ENCODE peak calls at places on chromosomes 4 and X, in seven cellular contexts. One of them, this sample, is unnamed.

GRCh38 chrX:20514358-20514757 is 247.6 kb upstream of the RPS6KA3 start:
- DNase-seq in stomach: no peak
- DNase-seq in GM04504: peak
- DNase-seq in D341Med: no peak
- DNase-seq in pancreas: no peak
- DNase-seq in cardiac fibroblast: peak
- DNase-seq in 8988T: no peak
- DNase-seq in this sample: peak

GRCh38 chr4:123260429-123261052 is 136.1 kb upstream of the SPRY1 start:
- DNase-seq in 8988T: no peak
- DNase-seq in cardiac fibroblast: no peak
- DNase-seq in D341Med: no peak
- DNase-seq in stomach: no peak
- DNase-seq in GM04504: no peak
- DNase-seq in pancreas: no peak
- DNase-seq in this sample: no peak

GRCh38 chr4:8525383-8526120 is 54.6 kb upstream of the GPR78 start:
- DNase-seq in pancreas: peak
- DNase-seq in GM04504: no peak
- DNase-seq in 8988T: no peak
- DNase-seq in cardiac fibroblast: no peak
- DNase-seq in stomach: no peak
- DNase-seq in D341Med: no peak
- DNase-seq in this sample: peak

GRCh38 chr4:35963969-35964515 is 280.3 kb downstream of the ARAP2 start:
- DNase-seq in 8988T: no peak
- DNase-seq in GM04504: no peak
- DNase-seq in stomach: no peak
- DNase-seq in D341Med: no peak
- DNase-seq in pancreas: no peak
- DNase-seq in cardiac fibroblast: peak
- DNase-seq in this sample: peak

GRCh38 chrX:134999469-134999868 is 8.7 kb downstream of the SMIM10 start:
- DNase-seq in GM04504: no peak
- DNase-seq in pancreas: no peak
- DNase-seq in cardiac fibroblast: peak
- DNase-seq in stomach: no peak
- DNase-seq in D341Med: peak
- DNase-seq in 8988T: no peak
- DNase-seq in this sample: peak

GRCh38 chr4:104395219-104395618 is 99.5 kb downstream of the CXXC4 start:
- DNase-seq in 8988T: no peak
- DNase-seq in D341Med: peak
- DNase-seq in GM04504: no peak
- DNase-seq in stomach: no peak
- DNase-seq in cardiac fibroblast: no peak
- DNase-seq in pancreas: no peak
- DNase-seq in this sample: no peak

GRCh38 chr4:123744664-123745290 is 348.2 kb downstream of the SPRY1 start:
- DNase-seq in cardiac fibroblast: peak
- DNase-seq in 8988T: no peak
- DNase-seq in GM04504: no peak
- DNase-seq in pancreas: no peak
- DNase-seq in stomach: no peak
- DNase-seq in D341Med: no peak
- DNase-seq in this sample: peak

GRCh38 chr4:4864443-4864939 is 5.0 kb downstream of the MSX1 start:
- DNase-seq in 8988T: no peak
- DNase-seq in cardiac fibroblast: no peak
- DNase-seq in stomach: no peak
- DNase-seq in D341Med: peak
- DNase-seq in pancreas: no peak
- DNase-seq in GM04504: no peak
- DNase-seq in this sample: no peak

GRCh38 chrX:3256868-3257267 is 89.6 kb downstream of the MXRA5 start:
- DNase-seq in 8988T: no peak
- DNase-seq in GM04504: no peak
- DNase-seq in cardiac fibroblast: no peak
- DNase-seq in pancreas: no peak
- DNase-seq in D341Med: no peak
- DNase-seq in stomach: no peak
- DNase-seq in this sample: no peak

GRCh38 chrX:54495814-54496516 is at the start of gene FGD1:
- DNase-seq in 8988T: peak
- DNase-seq in stomach: peak
- DNase-seq in cardiac fibroblast: peak
- DNase-seq in pancreas: peak
- DNase-seq in D341Med: peak
- DNase-seq in GM04504: no peak
- DNase-seq in this sample: peak

GRCh38 chrX:120823554-120823953 is 52.1 kb downstream of the CT47B1 start:
- DNase-seq in 8988T: no peak
- DNase-seq in D341Med: no peak
- DNase-seq in cardiac fibroblast: peak
- DNase-seq in GM04504: no peak
- DNase-seq in pancreas: no peak
- DNase-seq in stomach: no peak
- DNase-seq in this sample: no peak

GRCh38 chrX:41666251-41666650 is 22.5 kb upstream of the GPR34 start:
- DNase-seq in stomach: no peak
- DNase-seq in pancreas: no peak
- DNase-seq in cardiac fibroblast: peak
- DNase-seq in 8988T: no peak
- DNase-seq in D341Med: no peak
- DNase-seq in GM04504: no peak
- DNase-seq in this sample: peak

GRCh38 chrX:2266445-2267349 is 234.1 kb downstream of the DHRSX start:
- DNase-seq in cardiac fibroblast: no peak
- DNase-seq in pancreas: no peak
- DNase-seq in stomach: no peak
- DNase-seq in D341Med: peak
- DNase-seq in 8988T: no peak
- DNase-seq in GM04504: no peak
- DNase-seq in this sample: no peak

GRCh38 chrX:123685273-123685672 is 47.6 kb downstream of the THOC2 start:
- DNase-seq in stomach: no peak
- DNase-seq in D341Med: no peak
- DNase-seq in cardiac fibroblast: no peak
- DNase-seq in pancreas: no peak
- DNase-seq in 8988T: no peak
- DNase-seq in GM04504: no peak
- DNase-seq in this sample: no peak

GRCh38 chr4:11799182-11799581 is 370.5 kb upstream of the HS3ST1 start:
- DNase-seq in D341Med: no peak
- DNase-seq in 8988T: no peak
- DNase-seq in pancreas: no peak
- DNase-seq in cardiac fibroblast: no peak
- DNase-seq in GM04504: no peak
- DNase-seq in stomach: peak
- DNase-seq in this sample: no peak